ENCODE peak calls at places on chromosome 7, in six cellular contexts. I, C, V, D, A and T are unnamed samples.

GRCh38 chr7:103752995-103753394 is 236.5 kb downstream of the RELN start:
- DNase-seq in V (no peak), C (peak), A (no peak), I (peak), D (peak), T (no peak)

GRCh38 chr7:106217089-106217542 is 67.7 kb downstream of the NAMPT start:
- DNase-seq in I (peak), V (peak), C (peak), A (no peak), D (peak), T (no peak)

GRCh38 chr7:66826649-66827048 is 86.1 kb downstream of the RABGEF1 start:
- DNase-seq in A (no peak), V (no peak), C (no peak), I (no peak), D (no peak), T (no peak)

GRCh38 chr7:20722941-20723340 is 63.7 kb downstream of the SP8 start:
- DNase-seq in I (no peak), C (no peak), D (no peak), A (no peak), V (no peak), T (no peak)

GRCh38 chr7:50266893-50267386 is 37.6 kb upstream of the IKZF1 start:
- DNase-seq in A (no peak), C (no peak), D (no peak), I (no peak), V (no peak), T (peak)

GRCh38 chr7:28759373-28760013 is 198.6 kb downstream of the TRIL start:
- DNase-seq in D (no peak), C (no peak), A (no peak), V (no peak), I (peak), T (no peak)

GRCh38 chr7:129169705-129170319 is 18.6 kb upstream of the SMO start:
- DNase-seq in C (no peak), A (no peak), I (no peak), D (no peak), V (no peak), T (no peak)

GRCh38 chr7:140479062-140479738 is at the start of gene MKRN1:
- DNase-seq in V (peak), D (peak), A (peak), I (peak), C (peak), T (peak)

GRCh38 chr7:44463169-44463808 is 27.2 kb downstream of the NUDCD3 start:
- DNase-seq in C (no peak), V (no peak), D (peak), I (peak), A (no peak), T (peak)

GRCh38 chr7:29040570-29040906 is 82.4 kb upstream of the TRIL start:
- DNase-seq in V (no peak), I (no peak), D (no peak), A (no peak), C (no peak), T (no peak)

GRCh38 chr7:136956671-136957070 is 88.2 kb downstream of the CHRM2 start:
- DNase-seq in C (no peak), A (no peak), I (no peak), V (no peak), D (peak), T (no peak)

GRCh38 chr7:16004661-16005060 is 318.2 kb upstream of the MEOX2 start:
- DNase-seq in A (no peak), I (no peak), V (no peak), D (no peak), C (no peak), T (no peak)

GRCh38 chr7:6049780-6050179 is 18.6 kb downstream of the ANKRD61 start:
- DNase-seq in A (no peak), I (no peak), D (no peak), V (no peak), C (no peak), T (no peak)